ENCODE peak calls at places on chromosomes 11 and 22, in ten cellular contexts. P, H, U, Z, X, O, T, V, M and S are unnamed samples.
A peak's percentile ranks its signal among the peaks of the same experiment; 100 is the strongest.

GRCh38 chr11:17410606-17411379 is 22.3 kb upstream of the KCNJ11 start:
- DNase-seq in T (peak; percentile 41), U (no peak), X (peak; percentile 35), O (no peak), P (no peak), Z (no peak), M (peak; percentile 79), V (no peak), H (peak; percentile 42), S (no peak)

GRCh38 chr11:32888805-32889204 is 3.8 kb upstream of the QSER1 start:
- DNase-seq in T (no peak), P (no peak), V (no peak), M (peak; percentile 67), X (no peak), U (no peak), Z (peak; percentile 31), O (no peak), H (no peak), S (no peak)

GRCh38 chr11:16883179-16883578 is 131.0 kb downstream of the PLEKHA7 start:
- DNase-seq in H (peak; percentile 22), V (peak; percentile 51), M (no peak), P (no peak), U (no peak), T (no peak), O (no peak), Z (no peak), X (peak; percentile 40), S (peak; percentile 44)

GRCh38 chr22:46409631-46410210 is 74.2 kb downstream of the TRMU start:
- DNase-seq in H (no peak), U (no peak), P (no peak), T (no peak), M (no peak), O (no peak), V (no peak), X (no peak), Z (no peak), S (no peak)

GRCh38 chr11:74055938-74056337 is 47.1 kb upstream of the UCP3 start:
- DNase-seq in U (no peak), P (no peak), M (peak; percentile 65), O (no peak), T (no peak), Z (peak; percentile 9), X (no peak), V (no peak), H (no peak), S (no peak)

GRCh38 chr22:19058713-19059451 is 63.3 kb downstream of the DGCR2 start:
- DNase-seq in X (peak; percentile 36), T (no peak), U (no peak), H (no peak), M (peak; percentile 52), Z (no peak), P (no peak), V (no peak), O (no peak), S (peak; percentile 55)

GRCh38 chr11:69671734-69672465 is 3.3 kb downstream of the LTO1 start:
- DNase-seq in H (no peak), M (peak; percentile 51), V (no peak), X (no peak), O (no peak), P (no peak), T (no peak), U (no peak), Z (no peak), S (no peak)

GRCh38 chr11:33664829-33665228 is 35.8 kb downstream of the C11orf91 start:
- DNase-seq in H (no peak), M (no peak), U (no peak), P (no peak), X (no peak), O (no peak), T (no peak), V (no peak), Z (no peak), S (no peak)

GRCh38 chr11:13335319-13335718 is 57.7 kb downstream of the BMAL1 start:
- DNase-seq in H (peak; percentile 76), Z (no peak), X (peak; percentile 71), T (peak; percentile 57), U (peak; percentile 45), O (peak; percentile 70), V (peak; percentile 85), P (peak; percentile 71), M (peak; percentile 86), S (peak; percentile 81)

GRCh38 chr22:34881453-34881852 is 184.5 kb upstream of the ISX start:
- DNase-seq in M (no peak), X (no peak), H (no peak), U (no peak), V (no peak), Z (no peak), O (no peak), T (no peak), P (no peak), S (no peak)

GRCh38 chr11:68373810-68374501 is 61.6 kb downstream of the LRP5 start:
- DNase-seq in U (no peak), H (peak; percentile 65), O (no peak), V (no peak), M (peak; percentile 94), Z (no peak), P (peak; percentile 70), X (no peak), T (peak; percentile 59), S (no peak)

GRCh38 chr11:116173946-116174911 is 598.6 kb downstream of the BUD13 start:
- DNase-seq in X (no peak), O (no peak), T (no peak), Z (no peak), V (peak; percentile 60), U (no peak), H (peak; percentile 7), M (no peak), P (no peak), S (peak; percentile 59)

DNA sequence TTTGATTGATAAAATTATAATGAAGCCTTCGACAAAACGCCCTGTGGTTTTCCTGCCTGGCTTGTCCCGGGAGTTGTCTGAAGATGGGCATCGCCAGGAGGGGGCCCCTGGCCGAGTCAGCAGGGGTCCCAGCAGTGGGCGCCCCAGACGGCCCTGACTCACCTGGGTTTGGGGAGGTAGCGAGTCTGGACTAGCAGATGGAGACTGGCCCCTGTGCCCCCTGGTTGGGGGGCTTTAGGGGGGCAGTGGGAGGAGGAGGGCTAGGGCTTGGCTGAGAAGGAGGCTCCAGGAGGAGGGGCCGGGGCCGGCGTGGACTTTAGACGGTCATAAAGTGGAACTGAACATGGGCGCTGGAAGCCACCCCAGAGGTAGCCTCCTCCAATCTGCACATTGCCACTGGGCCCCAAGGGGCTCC is 410 bp upstream of the LIF start:
- DNase-seq in P (no peak), X (no peak), V (no peak), O (no peak), Z (no peak), M (no peak), H (peak; percentile 87), U (no peak), T (no peak), S (peak; percentile 80)
- H3K4me3 ChIP-seq in P (peak overlapping the region; percentile 61), X (peak overlapping the region; percentile 59), V (peak overlapping the region; percentile 93), O (peak overlapping the region; percentile 62), Z (peak overlapping the region; percentile 65), M (peak overlapping the region; percentile 93), H (peak overlapping the region; percentile 61), U (peak overlapping the region; percentile 57), T (no peak overlapping the region), S (peak overlapping the region; percentile 56)

DNA sequence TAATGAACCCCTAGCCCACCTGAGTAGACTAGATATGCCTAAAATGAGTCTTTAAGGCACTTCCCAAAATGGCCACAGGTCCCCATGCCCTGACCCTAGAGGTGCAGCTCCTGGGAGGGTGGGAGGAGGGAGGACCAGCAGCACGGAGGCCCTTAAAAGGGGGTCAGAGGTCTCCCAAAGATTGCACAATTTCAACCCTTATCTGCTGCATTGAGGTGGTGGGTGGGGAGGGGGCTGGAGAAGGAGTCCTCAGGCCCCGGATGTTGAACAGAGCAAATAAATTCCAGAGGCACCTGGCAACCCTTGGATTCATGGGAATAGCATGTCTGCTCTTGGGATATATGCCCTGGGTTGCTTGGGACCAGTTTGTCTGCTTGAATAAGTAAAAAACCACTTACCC is 57.6 kb downstream of the NAV2 start:
- DNase-seq in V (no peak), H (no peak), P (no peak), Z (no peak), X (no peak), T (no peak), U (no peak), M (no peak), O (no peak), S (no peak)
- H3K27me3 ChIP-seq in V (no peaks in the 10 kb centered on the region), H (no peaks in the 10 kb centered on the region), P (no peaks in the 10 kb centered on the region), Z (no peaks in the 10 kb centered on the region), X (no peaks in the 10 kb centered on the region), T (no peaks in the 10 kb centered on the region), U (no peaks in the 10 kb centered on the region), M (no peaks in the 10 kb centered on the region), O (no peaks in the 10 kb centered on the region), S (no peaks in the 10 kb centered on the region)

DNA sequence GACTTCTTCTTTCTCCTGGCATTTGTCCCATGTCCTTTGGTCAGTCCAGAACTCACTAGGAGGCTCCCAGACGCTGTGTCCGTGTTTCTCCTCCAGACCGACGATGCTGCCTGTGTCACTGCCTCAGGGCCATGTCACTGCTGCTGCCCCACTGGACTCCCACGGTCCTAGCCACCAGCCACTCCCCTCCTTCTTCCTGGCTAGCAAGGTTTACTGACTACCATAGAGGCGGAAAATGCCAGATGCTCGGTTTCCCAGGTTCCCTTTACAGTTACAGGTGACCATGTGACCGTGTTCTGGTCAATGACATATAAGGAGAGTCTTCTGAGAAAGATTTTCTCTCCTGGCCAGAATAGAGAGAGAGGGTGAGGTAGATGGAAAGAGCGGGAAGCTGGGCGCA is 40.7 kb upstream of the RBFOX2 start:
- DNase-seq in U (peak; percentile 92), H (no peak), O (no peak), Z (no peak), X (no peak), P (no peak), V (no peak), M (no peak), T (no peak), S (no peak)
- H3K36me3 ChIP-seq in U (no peaks in the 10 kb centered on the region), H (no peaks in the 10 kb centered on the region), O (no peaks in the 10 kb centered on the region), Z (no peaks in the 10 kb centered on the region), X (no peaks in the 10 kb centered on the region), P (no peaks in the 10 kb centered on the region), V (no peaks in the 10 kb centered on the region), M (no peaks in the 10 kb centered on the region), T (no peaks in the 10 kb centered on the region), S (no peaks in the 10 kb centered on the region)

DNA sequence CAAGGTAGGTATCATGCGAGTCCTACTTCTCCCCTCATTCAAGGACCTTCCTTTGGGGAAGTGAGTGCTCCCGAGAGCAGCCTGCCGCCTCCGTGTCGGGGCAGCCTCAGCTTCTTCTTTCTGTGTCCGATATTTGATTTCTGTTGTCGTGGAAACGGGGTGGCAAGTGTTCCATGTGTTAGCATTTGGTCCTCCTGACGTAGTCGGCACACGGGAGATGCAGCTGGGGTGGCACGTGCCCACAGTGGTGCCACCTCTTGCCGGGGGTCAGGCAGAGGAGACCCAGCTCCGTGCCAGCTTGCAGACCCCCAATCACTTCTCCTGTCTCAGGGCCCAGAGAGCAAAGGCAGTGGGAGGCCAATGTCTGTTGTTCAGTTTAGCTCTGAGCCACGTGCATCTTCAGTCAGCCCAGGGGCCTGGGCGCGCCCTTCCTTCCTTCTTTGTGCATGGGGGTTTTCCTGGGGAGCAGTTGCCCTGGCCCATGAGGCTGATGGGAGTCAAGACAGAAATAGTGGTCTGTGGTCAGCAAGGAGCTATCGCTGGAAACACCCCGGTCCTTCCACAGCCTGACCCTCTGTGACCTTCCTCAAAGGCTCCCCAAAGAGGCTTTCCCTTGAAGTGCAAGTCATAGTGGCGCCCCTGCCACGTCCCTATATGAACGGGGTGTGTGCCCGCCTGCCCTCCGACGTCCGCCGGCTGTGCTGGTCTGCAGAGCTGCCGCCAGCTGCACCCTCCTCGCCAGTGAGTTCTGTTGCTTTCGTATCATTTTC is 44.5 kb downstream of the PARVB start:
- DNase-seq in M (peak; percentile 48), P (no peak), H (no peak), Z (no peak), X (peak; percentile 75), V (no peak), O (peak; percentile 53), U (peak; percentile 29), T (peak; percentile 39), S (no peak)
- H3K4me3 ChIP-seq in M (no peak overlapping the region), P (no peak overlapping the region), H (no peak overlapping the region), Z (no peak overlapping the region), X (no peak overlapping the region), V (no peak overlapping the region), O (no peak overlapping the region), U (no peak overlapping the region), T (no peak overlapping the region), S (no peak overlapping the region)